ENCODE peak calls at places on chromosomes 6 and 20, in seven cellular contexts. M is tibial nerve; K is naive thymus-derived CD4-positive, alpha-beta T cell; N is tibial artery; R is H9; D is effector memory CD4-positive, alpha-beta T cell; Q is GM23338. Z is an unnamed sample. For H3K4me1, the result is how much of the 10 kb centered on the place peaks cover.

GRCh38 chr20:61520076-61520639 is 268.1 kb downstream of the CDH4 start:
- DNase-seq in N (no peak), M (no peak), D (no peak), K (no peak), R (no peak), Q (no peak), Z (no peak)

GRCh38 chr20:19120011-19120410 is 92.4 kb upstream of the SLC24A3 start:
- DNase-seq in K (no peak), D (no peak), M (no peak), R (no peak), N (no peak), Q (no peak), Z (no peak)

GRCh38 chr6:135935951-135936601 is 84.6 kb downstream of the PDE7B start:
- DNase-seq in Q (no peak), N (no peak), D (no peak), R (no peak), K (no peak), M (no peak), Z (peak)

GRCh38 chr6:108878942-108879341 is 30.7 kb downstream of the ARMC2 start:
- DNase-seq in M (no peak), D (no peak), N (no peak), Q (no peak), K (no peak), R (no peak), Z (no peak)

GRCh38 chr6:38459291-38459690 is 180.4 kb downstream of the BTBD9 start:
- DNase-seq in N (no peak), K (no peak), R (no peak), Q (no peak), D (no peak), M (no peak), Z (no peak)

GRCh38 chr6:33577106-33577535 is 3.0 kb downstream of the BAK1 start:
- DNase-seq in D (no peak), R (no peak), M (no peak), Q (no peak), N (no peak), K (no peak), Z (no peak)

GRCh38 chr6:38508894-38509293 is 130.8 kb downstream of the BTBD9 start:
- DNase-seq in Q (peak), K (no peak), N (no peak), M (no peak), D (no peak), R (no peak), Z (no peak)

GRCh38 chr6:155472886-155473285 is 17.2 kb upstream of the NOX3 start:
- DNase-seq in R (no peak), M (no peak), N (no peak), Q (no peak), D (no peak), K (no peak), Z (no peak)

GRCh38 chr20:47638851-47639250 is 137.2 kb downstream of the NCOA3 start:
- DNase-seq in N (no peak), M (no peak), K (no peak), D (no peak), R (no peak), Q (no peak), Z (no peak)

GRCh38 chr20:51500936-51501335 is 41.6 kb downstream of the NFATC2 start:
- DNase-seq in N (no peak), R (no peak), M (no peak), K (peak), Q (no peak), D (peak), Z (no peak)

GRCh38 chr6:3294921-3295871 is 36.4 kb downstream of the PSMG4 start:
- DNase-seq in N (no peak), R (no peak), K (no peak), D (no peak), Q (peak), M (no peak), Z (no peak)

GRCh38 chr6:112396221-112396620 is 49.1 kb downstream of the RFPL4B start:
- DNase-seq in N (no peak), D (no peak), K (no peak), Q (no peak), R (no peak), M (no peak), Z (no peak)

GRCh38 chr6:110590821-110591351 is 114.5 kb upstream of the SLC22A16 start:
- DNase-seq in Q (no peak), R (no peak), M (no peak), D (no peak), K (no peak), N (no peak), Z (no peak)

GRCh38 chr20:13430346-13431002 is 208.3 kb downstream of the TASP1 start:
- DNase-seq in N (no peak), R (no peak), D (no peak), Q (no peak), M (no peak), K (no peak), Z (no peak)

GRCh38 chr20:13199279-13199678 is 21.8 kb upstream of the ISM1 start:
- DNase-seq in K (no peak), N (no peak), D (no peak), Q (peak), R (no peak), M (no peak), Z (no peak)

GRCh38 chr6:87287251-87287650 is 35.1 kb upstream of the SMIM8 start:
- DNase-seq in Q (peak), N (no peak), M (no peak), K (no peak), R (no peak), D (no peak), Z (no peak)

GRCh38 chr6:22899446-22899845 is 330.1 kb downstream of the HDGFL1 start:
- DNase-seq in M (no peak), R (no peak), K (no peak), D (no peak), Q (no peak), N (no peak), Z (peak)

GRCh38 chr20:25251558-25251957 is 3.7 kb downstream of the PYGB start:
- DNase-seq in Q (no peak), M (no peak), D (no peak), K (no peak), N (peak), R (no peak), Z (no peak)

GRCh38 chr6:11307226-11307625 is 74.8 kb upstream of the NEDD9 start:
- DNase-seq in N (no peak), R (no peak), K (no peak), M (no peak), D (no peak), Q (no peak), Z (no peak)

GRCh38 chr6:53585208-53585903 is 40.5 kb upstream of the GCLC start:
- DNase-seq in M (no peak), D (no peak), K (no peak), N (no peak), Q (no peak), R (no peak), Z (no peak)

GRCh38 chr6:7106215-7106751 is 1.5 kb upstream of the RREB1 start:
- DNase-seq in M (peak), Q (no peak), K (no peak), N (no peak), R (no peak), D (no peak), Z (no peak)

GRCh38 chr20:1854246-1854645 is 41.0 kb upstream of the SIRPA start:
- DNase-seq in M (no peak), K (no peak), N (no peak), D (no peak), R (no peak), Q (no peak), Z (no peak)

GRCh38 chr20:47054945-47055344 is 160.3 kb downstream of the EYA2 start:
- DNase-seq in R (no peak), Q (no peak), M (no peak), N (no peak), D (no peak), K (no peak), Z (no peak)

GRCh38 chr20:62604796-62605195 is 37.5 kb upstream of the SLCO4A1 start:
- DNase-seq in D (no peak), R (no peak), K (no peak), N (no peak), Q (no peak), M (no peak), Z (no peak)

GRCh38 chr6:148365037-148365436 is 22.4 kb downstream of the SASH1 start:
- DNase-seq in K (no peak), Q (no peak), N (no peak), M (no peak), D (no peak), R (no peak), Z (no peak)

DNA sequence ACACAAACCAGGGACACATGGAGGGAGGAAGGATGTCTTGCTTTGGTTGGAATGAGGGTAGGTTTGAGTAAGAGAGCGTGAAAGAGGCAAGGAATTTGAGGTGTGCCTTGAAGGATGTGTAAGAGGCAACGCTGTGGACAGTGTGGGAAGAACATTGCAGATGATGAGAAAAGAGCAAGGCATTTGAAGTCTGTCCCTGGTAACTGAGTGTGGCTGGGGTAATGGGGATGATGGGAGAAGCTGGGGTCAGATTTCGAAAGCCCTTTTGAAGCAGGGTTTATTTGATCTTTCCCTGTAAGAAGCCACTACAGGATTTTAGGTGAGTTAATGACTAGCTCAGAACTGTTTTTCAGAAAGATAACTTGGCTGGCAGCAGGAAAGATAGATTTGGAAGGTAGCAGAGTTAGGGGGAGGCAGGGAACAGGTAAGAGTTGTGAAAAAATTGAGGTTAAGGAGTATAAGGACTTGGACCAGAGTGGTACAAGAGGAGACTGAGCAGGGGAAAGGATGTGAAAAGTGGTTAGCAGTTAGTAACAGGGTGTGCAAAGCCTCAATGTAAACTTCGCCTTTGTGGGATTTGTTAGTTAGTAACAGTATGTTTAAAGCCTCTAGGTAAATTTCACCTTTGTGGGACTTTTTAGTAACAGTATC is 17.7 kb downstream of the UTRN start:
- DNase-seq in N (no peak), K (no peak), M (no peak), D (no peak), Q (peak), R (no peak), Z (no peak)
- H3K4me1 ChIP-seq in N (under half), K (under half), M (under half), D (under half), Q (under half), R (under half), Z (under half)

DNA sequence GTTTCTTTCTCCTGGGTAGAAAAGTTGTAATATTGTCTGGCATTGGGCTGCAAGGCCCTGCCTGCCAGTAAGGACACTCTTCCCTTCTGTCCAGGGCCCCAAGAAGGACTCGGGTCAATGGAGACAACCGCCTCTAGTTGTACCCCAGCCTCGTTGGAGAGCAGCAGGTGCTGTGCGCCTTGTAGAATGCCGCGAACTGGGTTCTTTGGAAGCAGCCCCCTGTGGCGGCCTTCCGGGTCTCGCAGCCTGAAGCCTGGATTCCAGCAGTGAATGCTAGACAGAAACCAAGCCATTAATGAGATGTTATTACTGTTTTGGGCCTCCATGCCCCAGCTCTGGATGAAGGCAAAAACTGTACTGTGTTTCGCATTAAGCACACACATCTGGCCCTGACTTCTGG is 37.0 kb downstream of the PLCG1 start:
- DNase-seq in R (peak), K (no peak), M (peak), N (peak), D (no peak), Q (no peak), Z (no peak)
- H3K27ac ChIP-seq in R (no peak), K (peak), M (peak), N (peak), D (no peak), Q (no peak), Z (peak)

GRCh38 chr6:44060622-44061374 is 66.5 kb downstream of the MRPL14 start:
- DNase-seq in D (no peak), N (no peak), M (no peak), R (no peak), K (no peak), Q (no peak), Z (no peak)

GRCh38 chr6:44057931-44058616 is 69.2 kb downstream of the MRPL14 start:
- DNase-seq in M (peak), K (no peak), N (no peak), Q (no peak), R (no peak), D (no peak), Z (no peak)

GRCh38 chr6:44057238-44057930 is 69.9 kb downstream of the MRPL14 start:
- DNase-seq in M (no peak), R (no peak), K (no peak), Q (no peak), N (no peak), D (no peak), Z (no peak)

GRCh38 chr6:44059359-44060342 is 67.6 kb downstream of the MRPL14 start:
- DNase-seq in D (no peak), M (no peak), K (no peak), R (no peak), N (no peak), Q (no peak), Z (no peak)

DNA sequence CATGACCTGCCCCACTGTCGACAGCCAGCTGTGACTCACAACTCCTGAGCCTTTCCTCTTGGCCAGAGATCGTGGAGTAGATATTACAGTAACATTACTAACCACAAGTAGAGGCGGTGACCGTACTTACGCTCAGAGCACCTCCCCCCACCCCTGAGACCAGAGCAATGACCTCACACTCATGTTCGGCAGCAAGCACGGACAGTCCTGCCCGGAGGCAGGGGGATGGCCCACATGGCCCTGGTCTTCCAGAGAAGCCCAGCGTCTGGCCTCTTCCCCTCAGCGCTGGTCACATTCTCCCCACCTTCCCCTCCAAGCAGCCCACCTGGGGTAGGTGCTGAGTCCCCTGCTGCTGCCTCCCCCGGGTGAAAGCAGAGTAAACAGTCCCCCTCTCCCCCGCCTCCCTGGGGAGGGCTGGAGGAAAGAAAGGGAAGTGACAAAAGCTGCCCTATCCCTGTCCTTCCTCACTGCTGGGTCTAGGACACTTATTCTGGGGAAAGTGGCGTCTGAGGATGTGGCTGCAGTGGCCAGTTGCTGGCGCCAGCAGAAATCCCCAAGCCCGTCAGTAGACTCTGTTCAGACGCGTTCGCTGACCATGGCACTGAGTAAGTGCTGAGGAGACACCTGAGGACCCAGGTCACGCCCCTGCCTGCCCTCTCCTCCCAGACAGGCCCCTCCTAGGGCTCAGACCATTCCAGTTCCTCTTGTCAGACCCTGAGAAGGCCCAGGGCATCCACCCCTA is 68.5 kb downstream of the MRPL14 start:
- DNase-seq in K (no peak), D (no peak), M (no peak), Q (no peak), N (peak), R (no peak), Z (peak)
- H3K4me1 ChIP-seq in K (under half), D (under half), M (under half), Q (under half), N (under half), R (under half), Z (under half)

GRCh38 chr6:57205550-57206328 is 16.4 kb downstream of the RAB23 start:
- DNase-seq in Q (no peak), N (no peak), M (no peak), D (no peak), R (no peak), K (no peak), Z (no peak)

GRCh38 chr6:57207872-57208271 is 14.2 kb downstream of the RAB23 start:
- DNase-seq in K (no peak), M (no peak), R (no peak), D (no peak), N (no peak), Q (no peak), Z (no peak)

GRCh38 chr6:57210060-57210459 is 12.0 kb downstream of the RAB23 start:
- DNase-seq in M (no peak), D (no peak), Q (no peak), K (no peak), R (no peak), N (no peak), Z (no peak)

GRCh38 chr6:57209030-57209429 is 13.1 kb downstream of the RAB23 start:
- DNase-seq in D (no peak), R (no peak), M (no peak), N (no peak), K (no peak), Q (no peak), Z (no peak)

DNA sequence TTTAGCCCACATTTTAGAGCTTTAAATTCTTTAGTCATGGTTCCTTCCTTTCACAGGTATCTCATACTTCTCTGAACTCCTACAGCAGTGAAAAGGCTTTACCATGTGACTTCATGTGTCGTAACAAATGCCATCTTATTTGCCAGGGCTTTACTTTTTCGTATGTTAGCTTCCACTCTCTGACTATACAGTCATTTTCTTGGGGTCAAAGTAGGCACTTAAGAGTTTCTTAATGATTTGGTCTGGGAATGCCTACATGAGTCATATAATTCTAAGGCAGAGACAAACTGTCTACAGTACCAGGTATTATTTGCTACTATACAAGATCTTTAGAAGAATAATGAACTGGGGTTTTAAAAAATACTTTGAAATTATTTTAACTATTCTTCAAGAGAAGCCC is 15.0 kb downstream of the RAB23 start:
- DNase-seq in M (no peak), Q (no peak), R (no peak), N (no peak), K (no peak), D (no peak), Z (no peak)
- H3K27ac ChIP-seq in M (no peak), Q (no peak), R (no peak), N (no peak), K (no peak), D (no peak), Z (no peak)

DNA sequence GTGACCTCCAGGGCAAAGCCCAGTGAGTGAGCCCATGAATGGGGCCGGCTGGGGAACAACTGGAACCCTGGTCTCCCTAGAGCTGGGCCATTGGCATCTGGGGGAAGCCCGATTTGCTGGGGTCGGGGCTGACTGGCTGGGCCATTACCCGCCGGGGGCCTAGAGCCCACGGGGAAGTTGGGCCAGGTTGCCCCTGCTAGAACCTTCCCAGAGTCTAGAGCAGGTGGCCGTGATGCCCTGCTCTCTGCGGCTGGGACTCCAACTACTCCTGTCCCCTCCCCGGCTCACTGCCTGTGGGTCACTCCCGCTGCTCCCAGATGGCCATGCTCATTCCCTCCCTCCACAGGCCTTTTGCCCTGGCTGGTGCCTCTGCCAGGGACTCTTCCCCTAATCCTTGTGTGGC is 24.2 kb upstream of the NOL4L start:
- DNase-seq in Q (no peak), K (no peak), N (no peak), D (no peak), R (no peak), M (no peak), Z (no peak)
- H3K4me1 ChIP-seq in Q (under half), K (under half), N (under half), D (under half), R (under half), M (under half), Z (under half)

GRCh38 chr6:138429731-138430130 is 25.7 kb downstream of the HEBP2 start:
- DNase-seq in K (no peak), R (no peak), N (no peak), D (no peak), Q (peak), M (no peak), Z (no peak)
- H3K27ac ChIP-seq in K (no peak), R (no peak), N (no peak), D (no peak), Q (peak), M (no peak), Z (no peak)

DNA sequence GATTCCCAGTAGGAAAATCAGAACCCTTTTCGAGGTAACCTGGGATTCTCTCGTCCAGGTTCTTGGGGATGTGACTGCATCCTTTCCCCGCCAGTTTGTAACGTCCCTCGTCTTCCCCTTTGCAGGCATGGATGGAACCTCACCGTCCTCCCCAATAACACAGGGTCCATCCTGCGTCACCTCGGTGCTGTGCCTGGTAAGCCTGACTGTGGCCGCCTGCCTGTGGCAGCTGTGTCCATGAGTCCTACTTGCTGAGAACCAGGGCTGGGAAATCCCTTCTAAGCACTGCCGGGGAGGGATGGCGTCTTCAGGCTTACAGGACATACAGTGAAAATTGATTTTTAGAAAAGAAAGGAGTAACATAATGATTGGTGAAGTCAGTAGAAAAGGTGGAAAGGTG is 155.6 kb downstream of the DTNBP1 start:
- DNase-seq in M (no peak), R (no peak), D (no peak), K (no peak), N (peak), Q (no peak), Z (no peak)
- H3K4me1 ChIP-seq in M (under half), R (under half), D (under half), K (under half), N (under half), Q (under half), Z (under half)